ENCODE peak calls at places on chromosomes 6 and 20, in eight cellular contexts. G, C, W, S, X, F, H and T are unnamed samples.

GRCh38 chr6:132909742-132910141 is 95.4 kb downstream of the RPS12 start:
- DNase-seq in C (no peak), W (no peak), S (no peak), X (no peak), H (no peak), G (no peak), F (no peak), T (no peak)

GRCh38 chr6:159305159-159305558 is 136.0 kb downstream of the FNDC1 start:
- DNase-seq in F (no peak), G (no peak), W (no peak), C (no peak), S (no peak), H (no peak), X (no peak), T (no peak)

GRCh38 chr6:46062312-46062711 is 46.7 kb upstream of the CLIC5 start:
- DNase-seq in H (no peak), G (no peak), C (peak; percentile 15), W (no peak), S (no peak), F (peak; percentile 16), X (no peak), T (no peak)

GRCh38 chr20:38337561-38338140 is 8.6 kb upstream of the LBP start:
- DNase-seq in X (peak; percentile 53), F (no peak), C (peak; percentile 63), W (peak; percentile 58), G (peak; percentile 20), H (no peak), S (no peak), T (peak; percentile 31)

GRCh38 chr20:21618697-21619421 is 86.6 kb upstream of the PAX1 start:
- DNase-seq in S (no peak), X (no peak), G (no peak), H (no peak), C (no peak), W (no peak), F (no peak), T (no peak)

GRCh38 chr6:32825966-32826365 is 9.2 kb upstream of the HLA-DOB start:
- DNase-seq in X (no peak), G (peak; percentile 86), S (no peak), H (no peak), F (peak; percentile 58), C (no peak), W (no peak), T (no peak)

GRCh38 chr20:47167846-47168245 is 188.7 kb downstream of the ZMYND8 start:
- DNase-seq in S (no peak), C (no peak), W (no peak), F (no peak), X (no peak), H (no peak), G (no peak), T (no peak)

GRCh38 chr6:143006787-143007186 is 53.9 kb upstream of the AIG1 start:
- DNase-seq in H (no peak), C (no peak), G (no peak), W (no peak), F (no peak), S (no peak), X (no peak), T (no peak)

GRCh38 chr20:33419140-33419974 is 18.0 kb upstream of the CDK5RAP1 start:
- DNase-seq in X (no peak), F (peak; percentile 64), S (peak; percentile 87), H (no peak), W (no peak), G (peak; percentile 74), C (no peak), T (no peak)

GRCh38 chr6:150204705-150205472 is 62.0 kb downstream of the PPP1R14C start:
- DNase-seq in C (no peak), G (no peak), S (no peak), X (no peak), W (no peak), F (no peak), H (no peak), T (no peak)

GRCh38 chr20:38208088-38208487 is 43.0 kb upstream of the TGM2 start:
- DNase-seq in W (no peak), X (no peak), F (no peak), G (no peak), H (no peak), S (no peak), C (no peak), T (no peak)

GRCh38 chr6:33277663-33278391 is 904 bp downstream of the B3GALT4 start:
- DNase-seq in C (no peak), G (no peak), W (no peak), X (no peak), H (peak; percentile 24), S (no peak), F (no peak), T (no peak)

GRCh38 chr20:25252686-25253421 is 5.0 kb downstream of the PYGB start:
- DNase-seq in C (no peak), S (peak; percentile 54), H (no peak), W (no peak), G (no peak), X (no peak), F (no peak), T (no peak)

GRCh38 chr6:29887330-29887818 is 55.0 kb upstream of the HLA-A start:
- DNase-seq in X (no peak), C (peak; percentile 8), S (peak; percentile 70), W (no peak), H (peak; percentile 27), G (peak; percentile 6), F (peak; percentile 22), T (no peak)

GRCh38 chr6:106253194-106253593 is 72.4 kb downstream of the ATG5 start:
- DNase-seq in S (no peak), W (no peak), X (no peak), C (peak; percentile 44), H (no peak), G (peak; percentile 57), F (peak; percentile 51), T (no peak)

GRCh38 chr20:57500941-57501340 is 24.0 kb downstream of the CTCFL start:
- DNase-seq in F (no peak), C (no peak), G (no peak), X (no peak), S (no peak), H (no peak), W (no peak), T (no peak)

GRCh38 chr20:57500235-57500634 is 24.7 kb downstream of the CTCFL start:
- DNase-seq in S (no peak), G (no peak), H (no peak), C (no peak), F (no peak), X (no peak), W (no peak), T (no peak)

GRCh38 chr20:57499676-57500075 is 25.3 kb downstream of the CTCFL start:
- DNase-seq in X (no peak), S (no peak), W (no peak), C (no peak), H (no peak), G (no peak), F (no peak), T (no peak)

GRCh38 chr20:57496592-57496991 is 28.3 kb downstream of the CTCFL start:
- DNase-seq in H (no peak), G (no peak), F (no peak), X (no peak), W (no peak), C (no peak), S (no peak), T (no peak)

DNA sequence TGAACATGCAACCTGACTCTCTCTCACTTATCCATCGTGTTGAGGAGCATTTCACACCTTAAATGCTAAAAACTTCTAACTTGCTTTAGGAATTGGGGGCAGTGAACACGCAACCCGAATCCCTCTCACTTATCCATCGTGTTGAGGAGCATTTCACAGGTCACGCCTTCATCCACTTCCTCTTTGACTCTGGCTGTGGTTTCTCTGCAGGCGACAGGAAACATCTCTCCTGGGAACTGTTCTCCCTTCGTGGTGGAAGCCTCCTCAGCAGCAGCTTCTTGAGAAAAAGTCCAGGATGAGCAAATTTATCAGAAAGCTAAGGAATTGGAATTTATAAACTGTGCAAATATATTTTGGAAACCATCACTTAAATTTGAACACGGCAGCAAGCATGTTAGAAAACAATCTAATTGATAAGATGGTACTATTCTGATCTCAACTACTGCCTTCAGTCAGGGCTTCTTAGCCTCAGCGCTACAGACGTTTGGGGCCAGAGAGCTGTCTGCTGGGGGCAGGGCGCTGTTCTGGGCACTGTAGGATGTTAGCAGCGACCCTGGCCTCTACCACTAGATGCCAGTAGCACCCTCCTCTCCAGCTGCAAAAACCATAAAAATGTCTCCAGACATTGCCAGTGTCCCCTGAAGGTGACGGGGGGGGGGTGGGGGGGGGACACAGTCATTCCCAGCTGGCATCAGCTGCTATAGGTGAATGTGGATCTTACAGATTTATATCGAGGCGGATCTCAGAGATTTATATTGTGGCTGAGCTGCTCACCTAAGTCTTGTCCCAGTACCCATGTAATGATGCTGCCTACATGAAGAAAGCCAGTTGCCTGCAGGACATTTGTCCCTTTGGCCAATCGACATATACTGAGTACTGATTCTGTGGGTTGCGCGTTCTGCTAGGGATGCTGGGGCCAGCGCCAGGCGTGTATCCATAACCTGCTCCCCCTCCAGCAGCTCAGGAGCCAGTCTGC is 26.2 kb downstream of the CTCFL start:
- DNase-seq in S (no peak), G (peak; percentile 22), F (peak; percentile 23), W (no peak), X (peak; percentile 41), H (peak; percentile 28), C (peak; percentile 41), T (no peak)
- TF ChIP-seq CTCF in S (peak; percentile 35), G (peak; percentile 42), F (peak; percentile 46), W (peak; percentile 45), X (peak; percentile 36), H (peak; percentile 28), C (peak; percentile 68), T (no peak)

GRCh38 chr20:10519361-10520048 is 84.4 kb downstream of the SLX4IP start:
- DNase-seq in C (no peak), S (no peak), H (no peak), W (no peak), X (no peak), F (peak; percentile 60), G (peak; percentile 60), T (no peak)
- TF ChIP-seq CTCF in C (no peak), S (no peak), H (no peak), W (no peak), X (no peak), F (no peak), G (no peak), T (no peak)

GRCh38 chr6:9412951-9413559 is 977.7 kb upstream of the SLC35B3 start:
- DNase-seq in W (no peak), C (peak; percentile 14), H (no peak), X (peak; percentile 25), F (peak; percentile 41), S (no peak), G (no peak), T (no peak)
- TF ChIP-seq CTCF in W (no peak), C (peak; percentile 21), H (peak; percentile 53), X (peak; percentile 62), F (peak; percentile 71), S (peak; percentile 57), G (peak; percentile 54), T (no peak)

DNA sequence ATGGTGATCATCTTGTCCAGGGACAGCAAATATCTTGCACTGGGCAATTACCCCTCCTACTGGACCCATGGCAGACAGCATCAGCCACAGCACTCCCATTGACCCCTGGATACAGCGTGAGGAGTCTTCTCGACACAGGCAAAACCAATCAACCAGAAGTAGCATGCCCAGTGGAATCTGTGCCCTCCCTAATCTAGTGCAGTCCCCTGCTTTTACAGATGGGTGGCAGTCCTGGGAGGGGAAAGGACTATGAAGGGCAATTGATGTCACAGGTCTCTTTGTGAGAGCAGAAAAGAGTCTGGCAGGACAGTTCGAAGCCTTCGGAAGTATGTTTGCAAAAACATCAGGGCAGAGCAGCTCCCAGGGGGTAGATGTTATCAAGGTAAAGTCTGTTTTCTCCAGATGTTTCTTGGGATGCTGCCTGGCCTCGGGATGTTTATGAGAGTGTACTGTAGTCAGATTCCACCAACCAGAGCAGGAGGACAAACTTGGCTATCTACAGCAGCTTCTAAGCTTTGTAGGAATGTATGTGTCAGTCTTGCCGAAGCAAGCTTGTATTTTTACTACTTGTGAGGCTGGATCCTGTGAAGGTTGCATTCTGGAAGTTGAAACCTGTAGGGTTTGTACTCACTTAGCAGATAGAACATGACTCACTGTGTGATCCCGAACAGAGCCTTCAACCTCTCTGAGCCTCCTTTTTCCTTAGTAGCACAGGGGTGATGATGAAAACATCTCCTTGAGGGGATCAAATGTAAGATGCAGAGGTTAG is 63.0 kb upstream of the MYL9 start:
- DNase-seq in S (no peak), G (no peak), F (peak; percentile 70), H (no peak), C (no peak), X (no peak), W (no peak), T (no peak)
- TF ChIP-seq CTCF in S (peak; percentile 38), G (no peak), F (peak; percentile 13), H (no peak), C (no peak), X (no peak), W (no peak), T (no peak)